ENCODE peak calls at places on chromosomes 6 and 20, in ten cellular contexts. C is Right ventricle myocardium superior; O is HT-29; P is stimulated activated naive B cell treated with anti-CD40 and anti-IgM and Interleukin-4, amounts not matched to agents 10 μg/mL and 1 μg/mL and 100 μg/mL, for 72 hours; N is activated T-helper 1 cell treated with anti-CD3 and anti-CD28 coated beads, Interleukin-12 subunit alpha, Interleukin-12 subunit beta, Interleukin-2, Interleukin-4 antibody, amounts not matched to agents 30 ng/mL and 10 ng/mL and 1 ng/mL, durations not matched to agents 14 hours and 24 hours and 36 hours; F is astrocyte; D is GOT3; Q is Karpas-422; G is stimulated activated CD4-positive, alpha-beta T cell treated with anti-CD3 and anti-CD28 coated beads, Interleukin-2, amount 100 ng/mL, for 48 hours; T is NCI-H1105. W is an unnamed sample.

GRCh38 chr20:41217422-41217821 is 80.1 kb downstream of the PLCG1 start:
- DNase-seq in C (no peak), O (no peak), P (no peak), N (no peak), F (no peak), D (no peak), Q (no peak), G (no peak), T (no peak), W (no peak)

GRCh38 chr20:48205786-48206185 is 420.5 kb upstream of the SULF2 start:
- DNase-seq in C (peak; percentile 17), O (no peak), P (no peak), N (no peak), F (no peak), D (no peak), Q (no peak), G (no peak), T (no peak), W (no peak)

GRCh38 chr6:10276106-10276505 is 138.8 kb downstream of the TFAP2A start:
- DNase-seq in C (no peak), O (no peak), P (no peak), N (no peak), F (peak; percentile 73), D (no peak), Q (no peak), G (no peak), T (no peak), W (no peak)

GRCh38 chr6:37625591-37626374 is 71.9 kb downstream of the MDGA1 start:
- DNase-seq in C (no peak), O (no peak), P (no peak), N (no peak), F (no peak), D (no peak), Q (no peak), G (no peak), T (no peak), W (no peak)

GRCh38 chr6:7269816-7270215 is 43.2 kb downstream of the SSR1 start:
- DNase-seq in C (peak; percentile 40), O (no peak), P (no peak), N (no peak), F (no peak), D (no peak), Q (no peak), G (no peak), T (no peak), W (no peak)

GRCh38 chr20:62085206-62085605 is 19.5 kb upstream of the TAF4 start:
- DNase-seq in C (no peak), O (no peak), P (no peak), N (no peak), F (no peak), D (no peak), Q (no peak), G (no peak), T (no peak), W (no peak)

GRCh38 chr6:112150363-112150762 is 63.0 kb downstream of the FAM229B start:
- DNase-seq in C (no peak), O (no peak), P (no peak), N (no peak), F (no peak), D (no peak), Q (no peak), G (no peak), T (no peak), W (no peak)

GRCh38 chr6:168791916-168792315 is 350.9 kb downstream of the SMOC2 start:
- DNase-seq in C (no peak), O (no peak), P (no peak), N (no peak), F (no peak), D (no peak), Q (no peak), G (no peak), T (no peak), W (no peak)

GRCh38 chr20:51142448-51142847 is 119.5 kb upstream of the KCNG1 start:
- DNase-seq in C (no peak), O (peak; percentile 92), P (no peak), N (no peak), F (no peak), D (no peak), Q (no peak), G (no peak), T (no peak), W (no peak)

W was measured in memory B cell.